ENCODE peak calls at places on chromosomes 16 and 17, in four cellular contexts. One of them, this sample, is unnamed.

GRCh38 chr16:11256657-11257130 is 690 bp upstream of the SOCS1 start:
- DNase-seq in activated effector memory CD4-positive, alpha-beta T cell treated with anti-CD3 and anti-CD28 coated beads, Interleukin-2, amount 50 U/mL, for 16 hours: peak; percentile 81
- DNase-seq in fibroblast of mammary gland: peak; percentile 31
- DNase-seq in activated gamma-delta T cell treated with Interleukin-2 at 50 U/mL for 16 hours: no peak
- DNase-seq in this sample: no peak

GRCh38 chr16:69590590-69590989 is 24.8 kb downstream of the NFAT5 start:
- DNase-seq in activated gamma-delta T cell treated with Interleukin-2 at 50 U/mL for 16 hours: no peak
- DNase-seq in fibroblast of mammary gland: no peak
- DNase-seq in activated effector memory CD4-positive, alpha-beta T cell treated with anti-CD3 and anti-CD28 coated beads, Interleukin-2, amount 50 U/mL, for 16 hours: no peak
- DNase-seq in this sample: no peak

GRCh38 chr17:58335779-58336455 is 7.3 kb upstream of the TSPOAP1 start:
- DNase-seq in fibroblast of mammary gland: no peak
- DNase-seq in activated effector memory CD4-positive, alpha-beta T cell treated with anti-CD3 and anti-CD28 coated beads, Interleukin-2, amount 50 U/mL, for 16 hours: peak; percentile 88
- DNase-seq in activated gamma-delta T cell treated with Interleukin-2 at 50 U/mL for 16 hours: peak; percentile 68
- DNase-seq in this sample: peak; percentile 90

GRCh38 chr17:2982854-2983636 is 80.4 kb downstream of the OR1D5 start:
- DNase-seq in fibroblast of mammary gland: peak; percentile 82
- DNase-seq in activated effector memory CD4-positive, alpha-beta T cell treated with anti-CD3 and anti-CD28 coated beads, Interleukin-2, amount 50 U/mL, for 16 hours: no peak
- DNase-seq in activated gamma-delta T cell treated with Interleukin-2 at 50 U/mL for 16 hours: no peak
- DNase-seq in this sample: peak; percentile 68

GRCh38 chr16:1991135-1991551 is 1.4 kb downstream of the SYNGR3 start:
- DNase-seq in activated gamma-delta T cell treated with Interleukin-2 at 50 U/mL for 16 hours: peak; percentile 44
- DNase-seq in fibroblast of mammary gland: no peak
- DNase-seq in activated effector memory CD4-positive, alpha-beta T cell treated with anti-CD3 and anti-CD28 coated beads, Interleukin-2, amount 50 U/mL, for 16 hours: peak; percentile 79
- DNase-seq in this sample: peak; percentile 90

GRCh38 chr17:18261146-18261515 is 669 bp downstream of the MIEF2 start:
- DNase-seq in activated gamma-delta T cell treated with Interleukin-2 at 50 U/mL for 16 hours: peak; percentile 29
- DNase-seq in activated effector memory CD4-positive, alpha-beta T cell treated with anti-CD3 and anti-CD28 coated beads, Interleukin-2, amount 50 U/mL, for 16 hours: peak; percentile 77
- DNase-seq in fibroblast of mammary gland: peak; percentile 39
- DNase-seq in this sample: no peak

GRCh38 chr17:2462481-2462880 is 49.2 kb downstream of the METTL16 start:
- DNase-seq in activated gamma-delta T cell treated with Interleukin-2 at 50 U/mL for 16 hours: no peak
- DNase-seq in fibroblast of mammary gland: no peak
- DNase-seq in activated effector memory CD4-positive, alpha-beta T cell treated with anti-CD3 and anti-CD28 coated beads, Interleukin-2, amount 50 U/mL, for 16 hours: no peak
- DNase-seq in this sample: no peak

GRCh38 chr17:29615492-29616299 is 7.0 kb downstream of the CORO6 start:
- DNase-seq in activated gamma-delta T cell treated with Interleukin-2 at 50 U/mL for 16 hours: peak; percentile 78
- DNase-seq in activated effector memory CD4-positive, alpha-beta T cell treated with anti-CD3 and anti-CD28 coated beads, Interleukin-2, amount 50 U/mL, for 16 hours: peak; percentile 95
- DNase-seq in fibroblast of mammary gland: peak; percentile 80
- DNase-seq in this sample: peak; percentile 97

GRCh38 chr16:21088646-21089538 is 61.8 kb downstream of the DNAH3 start:
- DNase-seq in fibroblast of mammary gland: peak; percentile 49
- DNase-seq in activated effector memory CD4-positive, alpha-beta T cell treated with anti-CD3 and anti-CD28 coated beads, Interleukin-2, amount 50 U/mL, for 16 hours: no peak
- DNase-seq in activated gamma-delta T cell treated with Interleukin-2 at 50 U/mL for 16 hours: no peak
- DNase-seq in this sample: no peak

GRCh38 chr16:22813223-22813945 is 578 bp upstream of the HS3ST2 start:
- DNase-seq in activated gamma-delta T cell treated with Interleukin-2 at 50 U/mL for 16 hours: no peak
- DNase-seq in activated effector memory CD4-positive, alpha-beta T cell treated with anti-CD3 and anti-CD28 coated beads, Interleukin-2, amount 50 U/mL, for 16 hours: no peak
- DNase-seq in fibroblast of mammary gland: peak; percentile 43
- DNase-seq in this sample: no peak

GRCh38 chr17:69075823-69076222 is 15.1 kb upstream of the ABCA9 start:
- DNase-seq in activated effector memory CD4-positive, alpha-beta T cell treated with anti-CD3 and anti-CD28 coated beads, Interleukin-2, amount 50 U/mL, for 16 hours: no peak
- DNase-seq in activated gamma-delta T cell treated with Interleukin-2 at 50 U/mL for 16 hours: no peak
- DNase-seq in fibroblast of mammary gland: no peak
- DNase-seq in this sample: no peak

GRCh38 chr16:71647391-71647790 is 21.4 kb downstream of the MARVELD3 start:
- DNase-seq in fibroblast of mammary gland: no peak
- DNase-seq in activated effector memory CD4-positive, alpha-beta T cell treated with anti-CD3 and anti-CD28 coated beads, Interleukin-2, amount 50 U/mL, for 16 hours: no peak
- DNase-seq in activated gamma-delta T cell treated with Interleukin-2 at 50 U/mL for 16 hours: no peak
- DNase-seq in this sample: no peak

GRCh38 chr17:7241047-7241733 is 1.1 kb downstream of the GABARAP start:
- DNase-seq in activated gamma-delta T cell treated with Interleukin-2 at 50 U/mL for 16 hours: no peak
- DNase-seq in fibroblast of mammary gland: no peak
- DNase-seq in activated effector memory CD4-positive, alpha-beta T cell treated with anti-CD3 and anti-CD28 coated beads, Interleukin-2, amount 50 U/mL, for 16 hours: no peak
- DNase-seq in this sample: no peak

GRCh38 chr16:72400257-72401078 is 228.5 kb upstream of the PMFBP1 start:
- DNase-seq in activated effector memory CD4-positive, alpha-beta T cell treated with anti-CD3 and anti-CD28 coated beads, Interleukin-2, amount 50 U/mL, for 16 hours: no peak
- DNase-seq in fibroblast of mammary gland: peak; percentile 73
- DNase-seq in activated gamma-delta T cell treated with Interleukin-2 at 50 U/mL for 16 hours: no peak
- DNase-seq in this sample: no peak

GRCh38 chr17:47872651-47873161 is 21.7 kb upstream of the SP6 start:
- DNase-seq in activated effector memory CD4-positive, alpha-beta T cell treated with anti-CD3 and anti-CD28 coated beads, Interleukin-2, amount 50 U/mL, for 16 hours: no peak
- DNase-seq in fibroblast of mammary gland: no peak
- DNase-seq in activated gamma-delta T cell treated with Interleukin-2 at 50 U/mL for 16 hours: no peak
- DNase-seq in this sample: peak; percentile 56

GRCh38 chr17:50684612-50685333 is 22.9 kb downstream of the ANKRD40 start:
- DNase-seq in activated gamma-delta T cell treated with Interleukin-2 at 50 U/mL for 16 hours: no peak
- DNase-seq in activated effector memory CD4-positive, alpha-beta T cell treated with anti-CD3 and anti-CD28 coated beads, Interleukin-2, amount 50 U/mL, for 16 hours: peak; percentile 36
- DNase-seq in fibroblast of mammary gland: no peak
- DNase-seq in this sample: no peak

GRCh38 chr17:28549274-28550132 is 2.9 kb downstream of the UNC119 start:
- DNase-seq in fibroblast of mammary gland: no peak
- DNase-seq in activated effector memory CD4-positive, alpha-beta T cell treated with anti-CD3 and anti-CD28 coated beads, Interleukin-2, amount 50 U/mL, for 16 hours: peak; percentile 84
- DNase-seq in activated gamma-delta T cell treated with Interleukin-2 at 50 U/mL for 16 hours: peak; percentile 42
- DNase-seq in this sample: peak; percentile 83

GRCh38 chr16:29824589-29825144 is 4.4 kb downstream of the MVP start:
- DNase-seq in fibroblast of mammary gland: peak; percentile 89
- DNase-seq in activated gamma-delta T cell treated with Interleukin-2 at 50 U/mL for 16 hours: no peak
- DNase-seq in activated effector memory CD4-positive, alpha-beta T cell treated with anti-CD3 and anti-CD28 coated beads, Interleukin-2, amount 50 U/mL, for 16 hours: no peak
- DNase-seq in this sample: no peak

GRCh38 chr17:68863091-68863652 is 92.0 kb downstream of the ABCA8 start:
- DNase-seq in activated gamma-delta T cell treated with Interleukin-2 at 50 U/mL for 16 hours: no peak
- DNase-seq in fibroblast of mammary gland: no peak
- DNase-seq in activated effector memory CD4-positive, alpha-beta T cell treated with anti-CD3 and anti-CD28 coated beads, Interleukin-2, amount 50 U/mL, for 16 hours: no peak
- DNase-seq in this sample: no peak

GRCh38 chr17:73549841-73550430 is 94.3 kb downstream of the SDK2 start:
- DNase-seq in activated effector memory CD4-positive, alpha-beta T cell treated with anti-CD3 and anti-CD28 coated beads, Interleukin-2, amount 50 U/mL, for 16 hours: no peak
- DNase-seq in fibroblast of mammary gland: no peak
- DNase-seq in activated gamma-delta T cell treated with Interleukin-2 at 50 U/mL for 16 hours: no peak
- DNase-seq in this sample: no peak

GRCh38 chr17:50268632-50269287 is 5.5 kb upstream of the TMEM92 start:
- DNase-seq in activated gamma-delta T cell treated with Interleukin-2 at 50 U/mL for 16 hours: no peak
- DNase-seq in fibroblast of mammary gland: peak; percentile 41
- DNase-seq in activated effector memory CD4-positive, alpha-beta T cell treated with anti-CD3 and anti-CD28 coated beads, Interleukin-2, amount 50 U/mL, for 16 hours: peak; percentile 31
- DNase-seq in this sample: no peak

GRCh38 chr17:22441776-22442175 is 749.5 kb downstream of the KCNJ18 start:
- DNase-seq in activated effector memory CD4-positive, alpha-beta T cell treated with anti-CD3 and anti-CD28 coated beads, Interleukin-2, amount 50 U/mL, for 16 hours: no peak
- DNase-seq in activated gamma-delta T cell treated with Interleukin-2 at 50 U/mL for 16 hours: no peak
- DNase-seq in fibroblast of mammary gland: no peak
- DNase-seq in this sample: no peak

GRCh38 chr16:35724551-35724950 is 2265.1 kb downstream of the TP53TG3F start:
- DNase-seq in activated effector memory CD4-positive, alpha-beta T cell treated with anti-CD3 and anti-CD28 coated beads, Interleukin-2, amount 50 U/mL, for 16 hours: no peak
- DNase-seq in activated gamma-delta T cell treated with Interleukin-2 at 50 U/mL for 16 hours: no peak
- DNase-seq in fibroblast of mammary gland: no peak
- DNase-seq in this sample: no peak

GRCh38 chr16:89860747-89861304 is 12.6 kb upstream of the TCF25 start:
- DNase-seq in activated effector memory CD4-positive, alpha-beta T cell treated with anti-CD3 and anti-CD28 coated beads, Interleukin-2, amount 50 U/mL, for 16 hours: peak; percentile 91
- DNase-seq in fibroblast of mammary gland: peak; percentile 28
- DNase-seq in activated gamma-delta T cell treated with Interleukin-2 at 50 U/mL for 16 hours: peak; percentile 76
- DNase-seq in this sample: peak; percentile 94

GRCh38 chr17:4715071-4715749 is 4.8 kb downstream of the ARRB2 start:
- DNase-seq in activated gamma-delta T cell treated with Interleukin-2 at 50 U/mL for 16 hours: peak; percentile 68
- DNase-seq in fibroblast of mammary gland: no peak
- DNase-seq in activated effector memory CD4-positive, alpha-beta T cell treated with anti-CD3 and anti-CD28 coated beads, Interleukin-2, amount 50 U/mL, for 16 hours: peak; percentile 78
- DNase-seq in this sample: peak; percentile 88

GRCh38 chr16:85361441-85362118 is 249.3 kb upstream of the CIBAR2 start:
- DNase-seq in fibroblast of mammary gland: no peak
- DNase-seq in activated gamma-delta T cell treated with Interleukin-2 at 50 U/mL for 16 hours: no peak
- DNase-seq in activated effector memory CD4-positive, alpha-beta T cell treated with anti-CD3 and anti-CD28 coated beads, Interleukin-2, amount 50 U/mL, for 16 hours: no peak
- DNase-seq in this sample: no peak

GRCh38 chr17:76996741-76997694 is 128.8 kb downstream of the MGAT5B start:
- DNase-seq in fibroblast of mammary gland: no peak
- DNase-seq in activated effector memory CD4-positive, alpha-beta T cell treated with anti-CD3 and anti-CD28 coated beads, Interleukin-2, amount 50 U/mL, for 16 hours: peak; percentile 64
- DNase-seq in activated gamma-delta T cell treated with Interleukin-2 at 50 U/mL for 16 hours: no peak
- DNase-seq in this sample: no peak

GRCh38 chr16:70746708-70747424 is 54.1 kb downstream of the VAC14 start:
- DNase-seq in activated effector memory CD4-positive, alpha-beta T cell treated with anti-CD3 and anti-CD28 coated beads, Interleukin-2, amount 50 U/mL, for 16 hours: no peak
- DNase-seq in activated gamma-delta T cell treated with Interleukin-2 at 50 U/mL for 16 hours: no peak
- DNase-seq in fibroblast of mammary gland: peak; percentile 96
- DNase-seq in this sample: no peak